ENCODE peak calls at places on chromosome 15, in ten cellular contexts. P, Y, B, R, F, U, X, K, L and N are unnamed samples.

GRCh38 chr15:81333363-81333762 is 9.4 kb upstream of the STARD5 start:
- DNase-seq in L (no peak), B (no peak), F (no peak), R (no peak), U (no peak), P (no peak), X (no peak), Y (no peak), K (no peak), N (no peak)

GRCh38 chr15:38069001-38069400 is 134.6 kb downstream of the TMCO5A start:
- DNase-seq in R (peak; percentile 50), F (peak; percentile 72), L (no peak), Y (peak; percentile 22), U (no peak), K (no peak), X (no peak), P (peak; percentile 92), B (peak; percentile 36), N (peak; percentile 66)

GRCh38 chr15:29756358-29757267 is 65.7 kb downstream of the TJP1 start:
- DNase-seq in U (no peak), R (no peak), X (no peak), F (no peak), K (no peak), L (no peak), Y (no peak), B (no peak), P (no peak), N (no peak)

GRCh38 chr15:73753250-73754130 is at the start of gene INSYN1:
- DNase-seq in U (peak; percentile 74), Y (no peak), R (no peak), F (no peak), P (peak; percentile 35), B (no peak), L (peak; percentile 29), X (peak; percentile 47), K (no peak), N (no peak)

GRCh38 chr15:70018646-70019600 is 78.8 kb downstream of the TLE3 start:
- DNase-seq in U (no peak), L (no peak), Y (no peak), K (no peak), R (peak; percentile 41), X (no peak), B (no peak), P (no peak), F (no peak), N (peak; percentile 83)

GRCh38 chr15:31484369-31484951 is 157.8 kb downstream of the KLF13 start:
- DNase-seq in K (no peak), U (no peak), R (no peak), B (no peak), X (no peak), Y (no peak), F (no peak), P (no peak), L (no peak), N (no peak)

GRCh38 chr15:85579011-85579701 is 198.8 kb downstream of the AKAP13 start:
- DNase-seq in X (peak; percentile 21), Y (no peak), F (peak; percentile 18), U (no peak), P (no peak), K (no peak), L (no peak), R (no peak), B (no peak), N (no peak)

GRCh38 chr15:38129531-38130199 is 123.0 kb upstream of the SPRED1 start:
- DNase-seq in X (no peak), P (peak; percentile 99), B (no peak), K (no peak), R (peak; percentile 29), L (peak; percentile 23), U (peak; percentile 73), F (peak; percentile 42), Y (no peak), N (peak; percentile 66)

GRCh38 chr15:31372635-31373091 is 46.0 kb downstream of the KLF13 start:
- DNase-seq in X (peak; percentile 48), Y (no peak), F (no peak), U (peak; percentile 91), R (no peak), L (no peak), P (peak; percentile 80), K (no peak), B (peak; percentile 98), N (no peak)

GRCh38 chr15:75659928-75660645 is 12.4 kb downstream of the SNX33 start:
- DNase-seq in X (no peak), R (no peak), K (no peak), L (no peak), F (no peak), U (no peak), P (no peak), Y (no peak), B (no peak), N (no peak)

GRCh38 chr15:90955911-90956310 is 1.2 kb downstream of the RCCD1 start:
- DNase-seq in P (no peak), B (peak; percentile 43), F (no peak), U (no peak), X (no peak), R (no peak), K (no peak), Y (no peak), L (no peak), N (peak; percentile 52)

GRCh38 chr15:61831505-61831921 is 228.7 kb downstream of the VPS13C start:
- DNase-seq in X (no peak), P (no peak), U (no peak), F (peak; percentile 80), B (peak; percentile 53), Y (no peak), K (no peak), R (no peak), L (no peak), N (no peak)

GRCh38 chr15:99550077-99550476 is 15.7 kb upstream of the MEF2A start:
- DNase-seq in P (no peak), F (no peak), R (no peak), U (no peak), L (no peak), K (no peak), Y (no peak), X (no peak), B (no peak), N (no peak)

GRCh38 chr15:90075420-90076289 is 26.6 kb downstream of the IDH2 start:
- DNase-seq in B (peak; percentile 82), F (no peak), L (peak; percentile 54), U (no peak), R (no peak), P (no peak), Y (no peak), K (no peak), X (no peak), N (no peak)

GRCh38 chr15:96331141-96331941 is 841 bp downstream of the NR2F2 start:
- DNase-seq in U (peak; percentile 57), L (peak; percentile 26), R (no peak), P (peak; percentile 70), Y (no peak), F (no peak), K (no peak), X (peak; percentile 56), B (peak; percentile 41), N (no peak)

GRCh38 chr15:83973816-83974215 is 261.8 kb upstream of the GOLGA6L4 start:
- DNase-seq in K (no peak), P (no peak), U (no peak), L (no peak), F (peak; percentile 21), X (no peak), B (peak; percentile 33), R (peak; percentile 39), Y (no peak), N (peak; percentile 22)

GRCh38 chr15:22845289-22845900 is 6.9 kb downstream of the NIPA2 start:
- DNase-seq in Y (no peak), X (no peak), R (no peak), P (peak; percentile 64), B (peak; percentile 54), F (no peak), K (no peak), U (no peak), L (no peak), N (no peak)

GRCh38 chr15:66019826-66020398 is 150.6 kb downstream of the RAB11A start:
- DNase-seq in U (no peak), B (no peak), R (no peak), P (no peak), L (no peak), F (no peak), K (no peak), Y (no peak), X (no peak), N (no peak)

GRCh38 chr15:72116680-72117447 is 1.1 kb downstream of the MYO9A start:
- DNase-seq in F (peak; percentile 65), B (peak; percentile 42), X (peak; percentile 16), P (peak; percentile 36), R (no peak), L (peak; percentile 31), Y (no peak), K (no peak), U (no peak), N (peak; percentile 20)

GRCh38 chr15:61227269-61228024 is 1.7 kb downstream of the RORA start:
- DNase-seq in B (peak; percentile 58), K (no peak), R (no peak), Y (no peak), U (no peak), L (peak; percentile 31), F (no peak), P (peak; percentile 60), X (peak; percentile 34), N (no peak)

GRCh38 chr15:75036269-75036668 is 12.9 kb downstream of the PPCDC start:
- DNase-seq in F (no peak), K (no peak), U (no peak), B (peak; percentile 89), L (no peak), Y (no peak), P (no peak), X (no peak), R (no peak), N (no peak)

GRCh38 chr15:78461171-78461881 is 23.3 kb downstream of the IREB2 start:
- DNase-seq in L (no peak), U (no peak), R (no peak), Y (peak; percentile 15), F (no peak), B (no peak), X (no peak), K (no peak), P (peak; percentile 38), N (no peak)

GRCh38 chr15:64017082-64017588 is 29.1 kb downstream of the DAPK2 start:
- DNase-seq in X (no peak), Y (no peak), L (no peak), P (peak; percentile 58), U (no peak), R (no peak), F (no peak), B (no peak), K (no peak), N (no peak)

GRCh38 chr15:80693682-80694623 is 1.2 kb upstream of the ABHD17C start:
- DNase-seq in L (no peak), R (no peak), Y (peak; percentile 14), U (no peak), X (no peak), K (no peak), P (peak; percentile 36), F (peak; percentile 45), B (no peak), N (peak; percentile 20)